ENCODE peak calls at places on chromosomes 16 and 17, in five cellular contexts. N is thoracic aorta, F is right lobe of liver, C is mesendoderm, X is suprapubic skin. Z is an unnamed sample. For H3K4me1, the result is how much of the 10 kb centered on the place peaks cover.

GRCh38 chr16:24721830-24722238 is 7.6 kb upstream of the TNRC6A start:
- DNase-seq in F (no peak), X (no peak), N (no peak), C (no peak), Z (no peak)

GRCh38 chr17:81696218-81696941 is 6.8 kb upstream of the MRPL12 start:
- DNase-seq in C (no peak), N (no peak), F (no peak), X (no peak), Z (no peak)

GRCh38 chr16:60413969-60414368 is 1622.3 kb downstream of the CDH8 start:
- DNase-seq in F (no peak), N (no peak), C (no peak), X (no peak), Z (no peak)

GRCh38 chr17:50884354-50885311 is 18.5 kb upstream of the TOB1 start:
- DNase-seq in X (no peak), C (peak), N (no peak), F (no peak), Z (no peak)

GRCh38 chr17:30827082-30827481 is 2.6 kb upstream of the CRLF3 start:
- DNase-seq in C (no peak), F (no peak), N (no peak), X (no peak), Z (no peak)

GRCh38 chr17:73156166-73156840 is 8.5 kb upstream of the SSTR2 start:
- DNase-seq in N (no peak), C (peak), X (peak), F (peak), Z (peak)

GRCh38 chr16:80063028-80063767 is 462.7 kb upstream of the MAF start:
- DNase-seq in F (no peak), N (no peak), C (peak), X (no peak), Z (no peak)

GRCh38 chr17:75010683-75011406 is 1.6 kb upstream of the MRPL58 start:
- DNase-seq in X (peak), F (no peak), N (no peak), C (peak), Z (no peak)

GRCh38 chr17:19418312-19418992 is 7.4 kb downstream of the RNF112 start:
- DNase-seq in C (peak), X (no peak), N (no peak), F (no peak), Z (no peak)

GRCh38 chr16:75764154-75764768 is 38.0 kb upstream of the CPHXL start:
- DNase-seq in C (peak), F (no peak), N (no peak), X (no peak), Z (no peak)

GRCh38 chr17:31858647-31859486 is at the start of gene COPRS:
- DNase-seq in N (peak), F (peak), X (peak), C (peak), Z (peak)

GRCh38 chr16:783404-784161 is 4.6 kb downstream of the RPUSD1 start:
- DNase-seq in C (no peak), F (no peak), X (no peak), N (no peak), Z (no peak)

GRCh38 chr16:70782237-70782636 is 18.7 kb downstream of the VAC14 start:
- DNase-seq in X (no peak), N (no peak), C (no peak), F (no peak), Z (no peak)

GRCh38 chr17:21352981-21353265 is 23.2 kb upstream of the KCNJ12 start:
- DNase-seq in X (no peak), N (no peak), C (no peak), F (no peak), Z (no peak)

GRCh38 chr17:17994271-17994670 is 21.6 kb downstream of the DRC3 start:
- DNase-seq in C (peak), X (no peak), N (no peak), F (no peak), Z (peak)

GRCh38 chr16:11618107-11618717 is 31.5 kb upstream of the LITAF start:
- DNase-seq in X (no peak), C (no peak), F (no peak), N (no peak), Z (no peak)

GRCh38 chr17:5097101-5097834 is 14.4 kb downstream of the ZNF232 start:
- DNase-seq in F (peak), C (peak), N (no peak), X (peak), Z (peak)

GRCh38 chr17:71316498-71316897 is 804.3 kb upstream of the SOX9 start:
- DNase-seq in N (no peak), F (no peak), C (no peak), X (no peak), Z (no peak)

GRCh38 chr16:4115209-4115940 is 867 bp downstream of the ADCY9 start:
- DNase-seq in X (peak), N (no peak), F (peak), C (peak), Z (peak)

GRCh38 chr17:63446218-63446980 is at the start of gene CYB561:
- DNase-seq in F (peak), N (no peak), X (peak), C (peak), Z (peak)

GRCh38 chr16:65121870-65122723 is at the start of gene CDH11:
- DNase-seq in X (peak), N (no peak), C (peak), F (no peak), Z (peak)

GRCh38 chr17:49403514-49404289 is 11.0 kb downstream of the PHB1 start:
- DNase-seq in C (no peak), N (no peak), F (no peak), X (peak), Z (no peak)

GRCh38 chr16:64440005-64440404 is 681.9 kb downstream of the CDH11 start:
- DNase-seq in N (no peak), X (no peak), C (no peak), F (no peak), Z (no peak)

GRCh38 chr17:61208301-61209098 is 191.1 kb upstream of the TBX2 start:
- DNase-seq in F (no peak), N (no peak), C (no peak), X (no peak), Z (no peak)

GRCh38 chr17:34771891-34772290 is 189.4 kb downstream of the CCT6B start:
- DNase-seq in X (no peak), N (no peak), F (no peak), C (no peak), Z (no peak)

GRCh38 chr17:41484920-41485904 is 4.3 kb upstream of the KRT35 start:
- DNase-seq in F (no peak), C (no peak), N (no peak), X (no peak), Z (no peak)

GRCh38 chr17:36851230-36851629 is 86.0 kb upstream of the LHX1 start:
- DNase-seq in C (no peak), N (no peak), X (no peak), F (no peak), Z (no peak)

GRCh38 chr16:11977206-11978041 is 890 bp downstream of the SNX29 start:
- DNase-seq in N (no peak), X (peak), F (no peak), C (no peak), Z (no peak)

GRCh38 chr16:69496376-69496775 is 69.4 kb upstream of the NFAT5 start:
- DNase-seq in X (no peak), N (no peak), C (no peak), F (no peak), Z (no peak)

GRCh38 chr17:4743216-4743615 is 3.5 kb upstream of the CXCL16 start:
- DNase-seq in X (no peak), C (no peak), F (no peak), N (no peak), Z (no peak)

GRCh38 chr16:84916850-84917249 is 94.5 kb downstream of the ZDHHC7 start:
- DNase-seq in C (no peak), X (no peak), F (no peak), N (no peak), Z (no peak)

GRCh38 chr17:31112001-31112661 is 17.4 kb downstream of the NF1 start:
- DNase-seq in N (no peak), F (no peak), X (no peak), C (no peak), Z (no peak)

GRCh38 chr17:76805319-76805718 is 62.9 kb upstream of the MGAT5B start:
- DNase-seq in N (no peak), C (no peak), F (no peak), X (no peak), Z (no peak)

GRCh38 chr16:29744541-29745101 is 1.2 kb downstream of the C16orf54 start:
- DNase-seq in F (no peak), X (no peak), N (no peak), C (no peak), Z (peak)

GRCh38 chr17:8522577-8522976 is 86.9 kb downstream of the NDEL1 start:
- DNase-seq in F (no peak), N (no peak), C (no peak), X (no peak), Z (no peak)

GRCh38 chr16:69150146-69150865 is 17.9 kb downstream of the UTP4 start:
- DNase-seq in N (peak), C (peak), F (no peak), X (no peak), Z (no peak)

DNA sequence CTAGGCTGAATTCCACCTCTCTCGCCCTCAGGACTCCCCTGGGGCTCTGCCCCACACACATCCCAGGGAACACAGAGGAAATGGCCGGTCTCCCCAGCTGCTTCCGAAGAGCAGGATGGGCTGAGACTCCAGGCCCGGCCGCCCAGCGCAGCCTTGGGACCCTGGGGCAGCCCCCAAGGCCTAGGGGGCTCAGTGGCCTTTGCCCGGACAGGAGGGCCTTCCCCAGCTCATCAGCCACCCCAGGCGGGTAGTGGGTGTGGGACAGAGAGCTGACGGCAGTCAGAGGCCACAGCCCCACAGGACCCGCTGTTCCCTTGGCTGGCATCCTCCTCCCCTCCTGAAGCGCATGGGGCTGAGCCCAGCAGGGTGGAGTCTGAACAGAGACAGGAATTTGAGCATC is 6.2 kb upstream of the CBFA2T3 start:
- DNase-seq in F (no peak), C (no peak), N (no peak), X (no peak), Z (no peak)
- H3K4me3 ChIP-seq in F (no peak), C (no peak), N (no peak), X (no peak), Z (no peak)

DNA sequence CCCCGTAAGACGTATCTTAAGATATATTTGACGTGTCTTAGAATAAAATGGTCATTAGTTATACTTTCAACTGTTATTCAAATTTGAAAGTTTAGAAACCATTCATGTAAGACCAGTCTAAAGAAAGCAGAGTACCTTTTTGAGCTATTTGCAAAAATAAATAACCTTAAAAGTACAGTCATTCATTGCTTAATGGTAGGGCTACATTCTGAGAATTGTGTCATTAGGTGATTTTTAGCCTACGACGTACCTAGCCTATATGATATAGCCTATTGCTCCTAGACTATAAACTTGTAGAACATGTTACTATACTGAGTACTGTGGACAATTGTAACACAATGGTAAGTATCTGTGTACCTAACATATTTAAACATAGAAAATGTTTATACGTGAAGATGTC is 139.2 kb downstream of the PHKB start:
- DNase-seq in F (no peak), N (no peak), X (no peak), C (no peak), Z (no peak)
- H3K4me1 ChIP-seq in F (under half), N (under half), X (under half), C (under half), Z (under half)

DNA sequence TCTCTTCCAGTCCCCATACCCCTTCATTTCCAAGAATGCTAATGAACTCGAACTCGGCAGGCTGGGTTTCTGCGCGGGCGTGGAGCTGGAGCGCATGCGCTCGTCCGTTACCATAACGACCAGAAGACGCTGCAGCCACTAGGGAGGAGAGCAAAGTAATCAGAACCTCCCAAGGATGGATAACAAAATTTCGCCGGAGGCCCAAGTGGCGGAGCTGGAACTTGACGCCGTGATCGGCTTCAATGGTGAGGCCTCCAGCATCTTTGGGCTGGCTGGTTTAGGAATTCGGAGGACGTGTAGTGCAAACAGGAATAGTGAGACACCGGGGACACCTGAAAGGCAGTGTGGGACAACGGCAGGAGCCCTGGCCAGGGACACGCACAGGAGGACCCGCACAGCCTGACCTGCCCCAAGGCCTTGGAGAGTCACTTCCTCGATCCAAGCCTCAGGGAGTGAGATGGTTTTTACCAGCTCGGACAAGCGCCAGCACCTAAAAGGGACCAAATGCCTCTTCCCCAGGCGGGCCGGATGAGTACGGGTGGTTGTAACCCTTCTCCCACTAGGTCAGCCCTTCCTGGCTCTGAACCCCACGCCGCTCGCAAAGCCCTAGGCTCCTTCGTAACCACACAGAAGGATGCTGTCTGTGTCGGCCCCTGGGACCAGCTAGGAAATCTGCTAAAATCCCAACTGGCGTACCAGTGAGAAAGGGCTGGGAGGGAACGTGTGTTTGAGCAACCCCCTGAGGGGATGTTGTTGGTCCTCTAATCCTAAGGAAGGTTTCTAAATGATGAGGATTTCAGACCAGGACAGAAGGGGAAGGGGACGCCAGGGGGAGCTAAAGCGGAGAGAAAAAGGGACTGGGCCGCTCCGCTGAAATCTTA is at the start of gene CFAP52:
- DNase-seq in N (peak), F (peak), X (peak), C (peak), Z (peak)
- H3K4me3 ChIP-seq in N (peak), F (peak), X (peak), C (peak), Z (peak)

GRCh38 chr16:2037631-2038358 is 9.8 kb downstream of the NTHL1 start:
- DNase-seq in X (peak), F (no peak), N (no peak), C (no peak), Z (no peak)

GRCh38 chr16:2035431-2036199 is 8.9 kb downstream of the NHERF2 start:
- DNase-seq in C (no peak), X (peak), F (peak), N (peak), Z (no peak)

GRCh38 chr16:2034695-2035430 is 8.2 kb downstream of the NHERF2 start:
- DNase-seq in F (no peak), C (no peak), X (no peak), N (no peak), Z (no peak)

GRCh38 chr16:2037115-2037514 is 10.4 kb downstream of the NHERF2 start:
- DNase-seq in C (no peak), N (no peak), F (no peak), X (no peak), Z (no peak)

DNA sequence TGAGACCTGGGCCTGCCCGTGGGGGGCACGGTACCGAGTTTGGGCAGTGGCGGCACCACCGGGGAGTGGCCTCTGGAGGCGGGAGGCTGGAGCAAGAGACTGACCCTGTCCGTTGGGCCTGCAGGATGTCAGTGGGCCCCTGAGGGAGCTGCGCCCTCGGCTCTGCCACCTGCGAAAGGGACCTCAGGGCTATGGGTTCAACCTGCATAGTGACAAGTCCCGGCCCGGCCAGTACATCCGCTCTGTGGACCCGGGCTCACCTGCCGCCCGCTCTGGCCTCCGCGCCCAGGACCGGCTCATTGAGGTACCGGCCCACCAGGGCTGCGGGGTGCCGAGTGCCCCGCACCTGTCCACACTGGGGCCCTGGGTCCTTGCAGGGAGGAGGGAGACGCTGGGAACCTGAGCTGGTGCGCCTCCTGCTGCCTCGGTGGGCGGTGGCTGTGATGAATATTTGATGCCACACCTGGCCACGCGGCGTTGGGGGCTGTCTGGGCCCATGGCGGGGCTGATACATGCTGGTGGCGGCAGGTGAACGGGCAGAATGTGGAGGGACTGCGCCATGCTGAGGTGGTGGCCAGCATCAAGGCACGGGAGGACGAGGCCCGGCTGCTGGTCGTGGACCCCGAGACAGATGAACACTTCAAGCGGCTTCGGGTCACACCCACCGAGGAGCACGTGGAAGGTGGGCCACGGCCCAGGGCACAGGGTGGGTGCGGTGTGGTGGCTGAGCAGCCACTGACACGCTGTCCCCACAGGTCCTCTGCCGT is 9.7 kb downstream of the NHERF2 start:
- DNase-seq in C (no peak), N (no peak), X (no peak), F (no peak), Z (no peak)
- H3K4me1 ChIP-seq in C (under half), N (under half), X (half or more), F (under half), Z (half or more)

DNA sequence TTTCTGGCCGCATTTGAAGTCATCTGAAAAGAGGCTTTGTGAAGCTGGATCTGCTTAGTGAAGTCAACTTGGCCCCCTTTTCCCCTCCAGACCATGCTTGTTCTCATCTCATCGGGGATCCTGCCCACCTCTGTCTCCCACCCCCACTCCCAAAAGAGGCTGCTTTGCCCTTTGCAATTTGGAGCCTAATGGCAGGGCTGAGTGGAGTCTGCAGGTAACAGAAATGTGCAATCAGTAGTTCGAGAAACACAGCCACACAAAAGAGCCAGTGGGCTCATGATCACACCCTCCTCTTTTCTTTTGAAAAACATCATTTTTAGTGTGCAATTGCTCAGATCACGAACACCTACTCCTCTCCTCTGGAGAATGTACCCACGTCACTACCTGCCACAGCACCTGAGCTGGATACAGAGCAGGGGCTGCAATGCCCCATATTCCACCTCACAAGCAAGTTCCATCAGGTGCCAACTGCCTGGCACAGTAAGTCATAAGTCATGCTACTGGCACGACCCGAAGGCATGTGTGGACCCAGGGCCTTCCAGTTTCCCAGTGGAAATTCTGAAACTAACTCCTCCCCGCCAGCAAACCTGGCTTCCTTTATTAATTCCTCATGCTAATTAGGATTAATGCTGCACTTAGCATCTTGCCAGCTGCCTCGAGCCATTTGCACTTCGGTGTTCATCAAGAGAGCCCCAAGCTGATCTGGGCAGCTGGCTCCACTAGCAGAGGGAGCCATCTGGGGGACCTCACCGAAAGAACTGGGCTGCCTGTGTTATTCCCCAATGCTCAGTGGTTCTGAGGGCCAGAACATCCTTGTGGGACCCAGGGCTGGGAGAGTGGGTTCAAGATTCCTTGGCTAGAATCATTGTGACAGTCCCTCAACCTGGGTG is 2.3 kb downstream of the CACNG4 start:
- DNase-seq in F (no peak), C (no peak), N (no peak), X (no peak), Z (no peak)
- H3K4me3 ChIP-seq in F (no peak), C (no peak), N (no peak), X (no peak), Z (no peak)

GRCh38 chr16:6165330-6165984 is 1067.9 kb upstream of the EEF2KMT start:
- DNase-seq in F (no peak), N (no peak), C (peak), X (no peak), Z (no peak)

DNA sequence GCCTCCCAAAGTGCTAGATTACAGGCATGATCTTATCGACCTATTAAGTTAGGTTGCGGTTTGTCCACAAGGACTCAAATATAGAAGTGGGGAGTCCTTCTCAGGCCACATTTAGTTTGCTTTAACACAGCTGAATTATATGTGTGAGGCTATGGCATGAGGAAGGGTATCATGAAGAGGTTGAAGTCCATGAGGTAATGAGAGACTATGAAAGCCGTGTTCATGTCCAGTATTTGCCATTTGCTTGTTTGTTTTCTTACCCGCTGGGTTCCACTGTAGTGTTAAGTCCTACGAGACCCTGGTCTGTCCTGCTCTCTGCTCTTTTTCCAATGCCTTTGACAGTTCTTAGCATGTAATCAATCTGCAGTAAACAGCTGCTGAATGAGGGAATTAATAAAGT is 1072.4 kb upstream of the EEF2KMT start:
- DNase-seq in F (no peak), N (no peak), C (no peak), X (no peak), Z (no peak)
- H3K4me1 ChIP-seq in F (under half), N (under half), C (under half), X (under half), Z (under half)

GRCh38 chr16:87667443-87667842 is 65.1 kb downstream of the JPH3 start:
- DNase-seq in C (no peak), N (no peak), X (no peak), F (no peak), Z (no peak)
- H3K4me3 ChIP-seq in C (no peak), N (no peak), X (no peak), F (no peak), Z (no peak)